ENCODE peak calls at places on chromosomes 5 and 9, in eight cellular contexts. L is AG10803, C is hepatocyte, U is tibial artery, Z is psoas muscle, W is stomach, X is SK-N-SH, H is Peyer's patch. Y is an unnamed sample.
A peak's percentile ranks its signal among the peaks of the same experiment; 100 is the strongest.

GRCh38 chr9:32004431-32005076 is 379.9 kb upstream of the ACO1 start:
- DNase-seq in L (no peak), C (peak; percentile 30), U (no peak), Z (no peak), W (no peak), X (no peak), H (no peak), Y (no peak)

GRCh38 chr5:150783422-150783928 is 4.9 kb downstream of the SMIM3 start:
- DNase-seq in L (peak; percentile 96), C (peak; percentile 82), U (peak; percentile 83), Z (peak; percentile 61), W (peak; percentile 54), X (no peak), H (peak; percentile 85), Y (peak; percentile 94)

GRCh38 chr9:36791204-36791948 is 218.7 kb downstream of the MELK start:
- DNase-seq in L (no peak), C (no peak), U (no peak), Z (no peak), W (no peak), X (no peak), H (no peak), Y (peak; percentile 73)

GRCh38 chr5:140073296-140073695 is 30.2 kb upstream of the NRG2 start:
- DNase-seq in L (peak; percentile 22), C (peak; percentile 25), U (no peak), Z (no peak), W (no peak), X (peak; percentile 32), H (no peak), Y (peak; percentile 34)

GRCh38 chr5:59813761-59814562 is 79.6 kb downstream of the PDE4D start:
- DNase-seq in L (peak; percentile 58), C (peak; percentile 78), U (no peak), Z (no peak), W (no peak), X (peak; percentile 51), H (peak; percentile 53), Y (peak; percentile 63)

GRCh38 chr5:56669534-56670483 is 145.5 kb upstream of the MAP3K1 start:
- DNase-seq in L (no peak), C (peak; percentile 29), U (no peak), Z (peak; percentile 51), W (peak; percentile 83), X (no peak), H (peak; percentile 89), Y (peak; percentile 45)

GRCh38 chr5:111411321-111411720 is 101.0 kb downstream of the STARD4 start:
- DNase-seq in L (peak; percentile 15), C (no peak), U (no peak), Z (no peak), W (no peak), X (no peak), H (no peak), Y (peak; percentile 31)

GRCh38 chr5:5494489-5495402 is 72.3 kb downstream of the ICE1 start:
- DNase-seq in L (peak; percentile 33), C (peak; percentile 78), U (peak; percentile 82), Z (peak; percentile 87), W (peak; percentile 86), X (peak; percentile 24), H (peak; percentile 96), Y (peak; percentile 82)

GRCh38 chr5:107426209-107426608 is 244.5 kb downstream of the EFNA5 start:
- DNase-seq in L (no peak), C (no peak), U (no peak), Z (no peak), W (no peak), X (no peak), H (no peak), Y (no peak)

GRCh38 chr9:95385521-95385920 is 68.0 kb upstream of the FANCC start:
- DNase-seq in L (no peak), C (no peak), U (no peak), Z (no peak), W (no peak), X (no peak), H (no peak), Y (no peak)

GRCh38 chr9:124788542-124789217 is 11.7 kb downstream of the OLFML2A start:
- DNase-seq in L (no peak), C (no peak), U (peak; percentile 32), Z (no peak), W (no peak), X (no peak), H (no peak), Y (no peak)

GRCh38 chr9:119707228-119707627 is 338.0 kb upstream of the BRINP1 start:
- DNase-seq in L (no peak), C (no peak), U (no peak), Z (no peak), W (no peak), X (no peak), H (no peak), Y (no peak)

GRCh38 chr5:145350501-145350900 is 484.6 kb downstream of the PRELID2 start:
- DNase-seq in L (peak; percentile 22), C (no peak), U (no peak), Z (no peak), W (no peak), X (no peak), H (no peak), Y (peak; percentile 11)

GRCh38 chr5:126097881-126098280 is 325.3 kb upstream of the GRAMD2B start:
- DNase-seq in L (no peak), C (no peak), U (no peak), Z (no peak), W (no peak), X (no peak), H (no peak), Y (no peak)

GRCh38 chr5:170863646-170864045 is 1.8 kb downstream of the RANBP17 start:
- DNase-seq in L (peak; percentile 65), C (no peak), U (no peak), Z (no peak), W (no peak), X (no peak), H (no peak), Y (peak; percentile 67)

GRCh38 chr9:78788101-78788500 is 491.2 kb downstream of the PSAT1 start:
- DNase-seq in L (peak; percentile 46), C (no peak), U (no peak), Z (no peak), W (no peak), X (no peak), H (no peak), Y (no peak)

GRCh38 chr5:179287631-179288030 is 57.6 kb downstream of the ADAMTS2 start:
- DNase-seq in L (no peak), C (no peak), U (peak; percentile 61), Z (no peak), W (no peak), X (no peak), H (no peak), Y (no peak)

GRCh38 chr9:32524558-32525461 is 1.2 kb downstream of the RIGI start:
- DNase-seq in L (peak; percentile 5), C (no peak), U (no peak), Z (no peak), W (peak; percentile 71), X (no peak), H (no peak), Y (no peak)

GRCh38 chr9:6078382-6079105 is 63.1 kb upstream of the RANBP6 start:
- DNase-seq in L (no peak), C (no peak), U (no peak), Z (no peak), W (no peak), X (no peak), H (no peak), Y (peak; percentile 41)

GRCh38 chr9:6076856-6077255 is 61.4 kb upstream of the RANBP6 start:
- DNase-seq in L (no peak), C (no peak), U (no peak), Z (no peak), W (no peak), X (no peak), H (no peak), Y (peak; percentile 73)

GRCh38 chr9:6086006-6086655 is 70.7 kb upstream of the RANBP6 start:
- DNase-seq in L (no peak), C (no peak), U (no peak), Z (no peak), W (no peak), X (no peak), H (no peak), Y (no peak)

GRCh38 chr9:6079386-6079785 is 64.0 kb upstream of the RANBP6 start:
- DNase-seq in L (no peak), C (no peak), U (no peak), Z (no peak), W (no peak), X (no peak), H (no peak), Y (no peak)

DNA sequence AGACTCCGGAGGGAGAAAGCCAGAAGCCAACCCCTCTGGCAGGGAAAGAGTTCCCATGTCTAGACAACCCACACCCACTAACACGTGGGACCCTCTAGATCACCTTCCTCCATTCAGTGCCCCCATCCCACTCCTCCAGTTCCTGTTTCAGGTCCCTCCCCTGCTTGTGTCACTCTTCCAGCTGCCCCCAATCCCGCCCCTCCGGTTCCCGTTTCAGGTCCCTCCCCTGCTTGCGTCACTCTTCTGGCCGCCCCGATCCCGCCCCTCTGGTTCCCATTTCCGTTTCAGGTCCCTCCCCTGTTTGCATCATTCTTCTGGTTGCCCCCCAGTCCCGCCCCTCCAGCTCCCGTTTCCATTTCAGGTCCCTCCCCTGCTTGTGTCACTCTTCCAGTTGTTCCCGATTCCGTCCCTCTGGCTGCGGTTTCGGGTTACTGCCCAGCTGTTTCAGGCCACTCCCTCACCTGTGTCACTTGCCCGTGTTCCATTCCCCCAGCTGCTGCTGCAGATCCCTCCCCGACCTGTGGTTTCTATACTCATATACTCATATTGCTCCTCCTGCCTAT is 64.8 kb upstream of the RANBP6 start:
- DNase-seq in L (peak; percentile 92), C (peak; percentile 96), U (peak; percentile 93), Z (peak; percentile 93), W (peak; percentile 86), X (peak; percentile 75), H (peak; percentile 92), Y (peak; percentile 96)
- TF ChIP-seq CTCF in L (peak; percentile 12), C (no peak), U (peak; percentile 11), Z (no peak), W (no peak), X (no peak), H (no peak), Y (no peak)

GRCh38 chr5:173283318-173284288 is 44.6 kb downstream of the STC2 start:
- DNase-seq in L (peak; percentile 46), C (peak; percentile 90), U (peak; percentile 70), Z (peak; percentile 80), W (peak; percentile 80), X (peak; percentile 87), H (peak; percentile 59), Y (peak; percentile 95)
- H3K4me3 ChIP-seq in L (peak overlapping the region; percentile 35), C (no peak overlapping the region), U (peak overlapping the region; percentile 35), Z (peak overlapping the region; percentile 43), W (peak overlapping the region; percentile 27), X (peak overlapping the region; percentile 19), H (no peak overlapping the region), Y (peak overlapping the region; percentile 33)

GRCh38 chr9:137069508-137070071 is 767 bp downstream of the SAPCD2 start:
- DNase-seq in L (no peak), C (no peak), U (no peak), Z (no peak), W (no peak), X (peak; percentile 67), H (no peak), Y (peak; percentile 53)
- TF ChIP-seq CTCF in L (no peak), C (no peak), U (no peak), Z (no peak), W (no peak), X (no peak), H (no peak), Y (no peak)

DNA sequence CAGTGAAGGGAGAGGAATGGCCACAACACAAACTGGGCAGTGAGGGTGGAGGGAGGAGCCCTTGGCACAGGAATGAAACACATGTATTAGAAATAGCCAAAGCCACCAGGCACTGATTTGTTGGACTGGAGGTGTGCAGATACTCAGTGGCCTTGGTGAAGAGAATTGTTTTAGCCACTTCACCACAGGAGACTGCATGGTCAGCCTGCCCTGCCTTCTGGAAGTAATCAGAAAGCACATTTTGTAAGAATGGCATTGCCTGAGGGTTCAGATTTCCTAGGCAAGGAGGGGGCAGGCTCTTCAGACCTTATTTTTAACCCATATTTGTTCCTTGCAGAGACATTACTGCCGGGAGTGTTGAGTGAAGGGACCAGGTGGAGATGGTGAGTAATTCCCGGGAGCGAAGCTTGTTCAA is 2.2 kb downstream of the SGCD start:
- DNase-seq in L (peak; percentile 70), C (no peak), U (no peak), Z (peak; percentile 73), W (no peak), X (no peak), H (no peak), Y (no peak)
- H3K4me3 ChIP-seq in L (peak overlapping the region; percentile 79), C (no peak overlapping the region), U (peak overlapping the region; percentile 57), Z (peak overlapping the region; percentile 69), W (no peak overlapping the region), X (no peak overlapping the region), H (no peak overlapping the region), Y (no peak overlapping the region)